ENCODE peak calls at places on chromosomes 6 and 20, in four cellular contexts. One of them, this sample, is unnamed.

GRCh38 chr20:57309544-57310115 is 20.0 kb upstream of the SPO11 start:
- DNase-seq in HepG2: no peak
- DNase-seq in GM12878: no peak
- DNase-seq in K562: no peak
- DNase-seq in this sample: no peak

GRCh38 chr20:32436968-32437367 is 78.8 kb downstream of the ASXL1 start:
- DNase-seq in HepG2: no peak
- DNase-seq in GM12878: no peak
- DNase-seq in K562: no peak
- DNase-seq in this sample: no peak

GRCh38 chr6:107600936-107601335 is 111.0 kb downstream of the SOBP start:
- DNase-seq in HepG2: peak; percentile 18
- DNase-seq in GM12878: no peak
- DNase-seq in K562: no peak
- DNase-seq in this sample: no peak

GRCh38 chr6:132511159-132511835 is 1.6 kb downstream of the STX7 start:
- DNase-seq in HepG2: peak; percentile 52
- DNase-seq in GM12878: no peak
- DNase-seq in K562: no peak
- DNase-seq in this sample: no peak

GRCh38 chr6:92497281-92497680 is 922.1 kb downstream of the EPHA7 start:
- DNase-seq in HepG2: no peak
- DNase-seq in GM12878: no peak
- DNase-seq in K562: no peak
- DNase-seq in this sample: no peak

GRCh38 chr6:144768676-144769599 is 483.8 kb downstream of the UTRN start:
- DNase-seq in HepG2: no peak
- DNase-seq in GM12878: no peak
- DNase-seq in K562: no peak
- DNase-seq in this sample: no peak

GRCh38 chr6:128520436-128521301 is at the start of gene PTPRK:
- DNase-seq in HepG2: peak; percentile 90
- DNase-seq in GM12878: no peak
- DNase-seq in K562: peak; percentile 22
- DNase-seq in this sample: peak; percentile 94

GRCh38 chr20:41734506-41734945 is 116.3 kb upstream of the CHD6 start:
- DNase-seq in HepG2: peak; percentile 75
- DNase-seq in GM12878: no peak
- DNase-seq in K562: peak; percentile 73
- DNase-seq in this sample: peak; percentile 74

GRCh38 chr6:41692080-41692675 is 43.2 kb downstream of the TFEB start:
- DNase-seq in HepG2: no peak
- DNase-seq in GM12878: no peak
- DNase-seq in K562: no peak
- DNase-seq in this sample: no peak

GRCh38 chr20:21623781-21624094 is 81.7 kb upstream of the PAX1 start:
- DNase-seq in HepG2: no peak
- DNase-seq in GM12878: no peak
- DNase-seq in K562: no peak
- DNase-seq in this sample: no peak

GRCh38 chr20:5870462-5871021 is 79.8 kb downstream of the TRMT6 start:
- DNase-seq in HepG2: no peak
- DNase-seq in GM12878: no peak
- DNase-seq in K562: no peak
- DNase-seq in this sample: no peak

GRCh38 chr6:8492536-8493125 is 57.3 kb upstream of the SLC35B3 start:
- DNase-seq in HepG2: no peak
- DNase-seq in GM12878: no peak
- DNase-seq in K562: no peak
- DNase-seq in this sample: no peak

GRCh38 chr20:57213924-57214323 is 52.5 kb downstream of the BMP7 start:
- DNase-seq in HepG2: no peak
- DNase-seq in GM12878: no peak
- DNase-seq in K562: no peak
- DNase-seq in this sample: no peak

GRCh38 chr6:95142661-95143060 is 434.7 kb upstream of the MANEA start:
- DNase-seq in HepG2: no peak
- DNase-seq in GM12878: no peak
- DNase-seq in K562: no peak
- DNase-seq in this sample: no peak

GRCh38 chr6:148166339-148166949 is 176.2 kb upstream of the SASH1 start:
- DNase-seq in HepG2: peak; percentile 59
- DNase-seq in GM12878: no peak
- DNase-seq in K562: peak; percentile 60
- DNase-seq in this sample: no peak

GRCh38 chr6:9646346-9647042 is 768.4 kb downstream of the TFAP2A start:
- DNase-seq in HepG2: no peak
- DNase-seq in GM12878: no peak
- DNase-seq in K562: no peak
- DNase-seq in this sample: no peak

GRCh38 chr6:170093276-170093657 is 197.6 kb downstream of the DLL1 start:
- DNase-seq in HepG2: no peak
- DNase-seq in GM12878: no peak
- DNase-seq in K562: no peak
- DNase-seq in this sample: peak; percentile 42

GRCh38 chr6:25866011-25866410 is 8.0 kb downstream of the SLC17A3 start:
- DNase-seq in HepG2: no peak
- DNase-seq in GM12878: no peak
- DNase-seq in K562: no peak
- DNase-seq in this sample: no peak

GRCh38 chr6:134584809-134585528 is 267.1 kb upstream of the SGK1 start:
- DNase-seq in HepG2: no peak
- DNase-seq in GM12878: no peak
- DNase-seq in K562: no peak
- DNase-seq in this sample: no peak

GRCh38 chr6:1862411-1862810 is 252.7 kb downstream of the FOXC1 start:
- DNase-seq in HepG2: no peak
- DNase-seq in GM12878: no peak
- DNase-seq in K562: no peak
- DNase-seq in this sample: no peak

GRCh38 chr6:51902261-51902764 is 185.1 kb downstream of the PKHD1 start:
- DNase-seq in HepG2: no peak
- DNase-seq in GM12878: no peak
- DNase-seq in K562: no peak
- DNase-seq in this sample: no peak

GRCh38 chr6:170087946-170088348 is 202.9 kb downstream of the DLL1 start:
- DNase-seq in HepG2: no peak
- DNase-seq in GM12878: peak; percentile 23
- DNase-seq in K562: no peak
- DNase-seq in this sample: no peak

GRCh38 chr20:4092136-4092479 is 76.8 kb upstream of the RNF24 start:
- DNase-seq in HepG2: no peak
- DNase-seq in GM12878: no peak
- DNase-seq in K562: no peak
- DNase-seq in this sample: peak; percentile 39
- TF ChIP-seq SRF in HepG2: no peak
- TF ChIP-seq SRF in GM12878: no peak
- TF ChIP-seq SRF in K562: no peak
- TF ChIP-seq SRF in this sample: no peak

GRCh38 chr6:39300739-39301138 is 13.5 kb downstream of the KCNK17 start:
- DNase-seq in HepG2: no peak
- DNase-seq in GM12878: no peak
- DNase-seq in K562: no peak
- DNase-seq in this sample: no peak

GRCh38 chr6:39302011-39302410 is 12.2 kb downstream of the KCNK17 start:
- DNase-seq in HepG2: no peak
- DNase-seq in GM12878: no peak
- DNase-seq in K562: no peak
- DNase-seq in this sample: no peak

GRCh38 chr6:39302669-39303424 is 11.4 kb downstream of the KCNK17 start:
- DNase-seq in HepG2: peak; percentile 66
- DNase-seq in GM12878: peak; percentile 39
- DNase-seq in K562: peak; percentile 94
- DNase-seq in this sample: peak; percentile 97

GRCh38 chr6:39303425-39304153 is 10.6 kb downstream of the KCNK17 start:
- DNase-seq in HepG2: no peak
- DNase-seq in GM12878: no peak
- DNase-seq in K562: no peak
- DNase-seq in this sample: no peak

DNA sequence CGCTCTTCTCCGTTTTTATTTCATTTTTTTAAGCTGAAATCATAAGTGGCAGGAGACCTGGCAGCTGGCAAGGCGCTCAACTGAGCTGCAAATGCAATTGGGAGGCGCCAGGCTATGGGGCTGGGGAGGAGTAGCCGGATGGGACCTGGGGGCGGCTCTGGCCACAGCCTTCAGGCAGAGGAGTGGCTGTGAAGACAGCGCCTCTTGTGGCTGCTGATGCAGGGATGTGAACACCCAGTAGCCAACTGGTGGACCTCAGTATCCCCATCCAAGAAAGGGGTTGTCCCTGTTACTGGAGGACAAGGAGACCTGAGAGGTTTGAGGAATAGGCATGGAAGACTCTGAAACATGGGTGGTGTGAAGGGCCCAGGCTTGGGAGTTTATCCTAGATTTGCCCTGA is 12.6 kb downstream of the KCNK17 start:
- DNase-seq in HepG2: peak; percentile 18
- DNase-seq in GM12878: no peak
- DNase-seq in K562: peak; percentile 91
- DNase-seq in this sample: peak; percentile 81
- TF ChIP-seq HDAC2 in HepG2: no peak
- TF ChIP-seq HDAC2 in GM12878: no peak
- TF ChIP-seq HDAC2 in K562: no peak
- TF ChIP-seq HDAC2 in this sample: peak; percentile 52

DNA sequence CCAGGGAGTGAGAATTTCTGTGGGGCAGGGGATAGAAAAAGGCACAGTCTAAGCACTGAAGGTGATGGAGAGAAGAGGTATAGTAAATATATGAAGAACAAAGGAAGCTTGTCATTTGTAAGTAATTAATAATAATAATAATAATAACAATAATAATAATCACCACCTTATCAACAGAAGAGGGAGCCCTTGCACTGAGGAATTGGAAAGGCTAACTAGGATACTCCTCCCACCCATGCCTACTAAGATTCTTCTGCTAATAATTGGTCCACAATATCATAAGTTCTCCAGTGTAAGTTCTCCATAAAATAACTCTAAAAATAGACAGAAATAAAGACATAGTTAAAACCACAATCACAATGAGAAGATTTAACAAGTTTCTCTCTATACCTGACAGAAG is 912 bp upstream of the OR12D3 start:
- DNase-seq in HepG2: peak; percentile 4
- DNase-seq in GM12878: no peak
- DNase-seq in K562: no peak
- DNase-seq in this sample: no peak
- TF ChIP-seq SRF in HepG2: no peak
- TF ChIP-seq SRF in GM12878: no peak
- TF ChIP-seq SRF in K562: no peak
- TF ChIP-seq SRF in this sample: no peak

DNA sequence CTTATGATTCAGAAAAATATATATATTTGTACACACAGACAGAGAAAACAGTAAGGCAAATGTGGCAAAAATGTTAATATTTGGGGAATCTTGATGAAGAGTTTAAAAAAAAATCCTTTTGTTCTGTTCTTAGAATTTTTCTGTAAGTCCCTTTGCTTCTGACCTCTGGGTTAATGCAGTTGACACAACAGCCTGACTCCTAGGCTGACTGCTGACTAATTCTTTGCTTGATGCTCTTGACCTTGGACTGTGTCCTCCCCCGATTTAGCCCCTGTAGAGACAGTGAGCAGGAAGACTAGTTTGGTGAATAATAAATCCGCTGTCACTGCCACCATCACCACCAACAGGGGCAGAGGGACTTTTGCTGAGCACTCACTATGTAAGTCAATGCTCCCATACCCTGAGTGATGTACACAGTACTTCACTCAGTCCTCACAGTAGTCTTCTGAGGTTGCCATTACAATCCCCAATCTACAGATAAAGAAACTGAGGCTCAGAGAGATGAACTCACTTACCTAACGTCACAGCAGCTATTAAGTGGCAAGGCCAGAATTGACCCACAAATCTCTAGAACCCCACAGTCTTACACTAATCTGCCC is 71.7 kb downstream of the SNX5 start:
- DNase-seq in HepG2: peak; percentile 99
- DNase-seq in GM12878: peak; percentile 48
- DNase-seq in K562: no peak
- DNase-seq in this sample: no peak
- TF ChIP-seq HDAC2 in HepG2: peak; percentile 99
- TF ChIP-seq HDAC2 in GM12878: no peak
- TF ChIP-seq HDAC2 in K562: no peak
- TF ChIP-seq HDAC2 in this sample: no peak